ENCODE peak calls at places on chromosomes 2 and 18, in eight cellular contexts. O, Z, I, C, M, Q, E and H are unnamed samples.

GRCh38 chr2:85794491-85795121 is 40.8 kb downstream of the ATOH8 start:
- DNase-seq in Z (no peak), Q (no peak), E (no peak), M (no peak), O (no peak), C (no peak), I (no peak), H (no peak)

GRCh38 chr18:74196220-74197119 is 48.1 kb downstream of the TIMM21 start:
- DNase-seq in Z (peak; percentile 86), E (peak; percentile 76), O (peak; percentile 16), C (peak; percentile 80), M (no peak), I (peak; percentile 52), Q (no peak), H (peak; percentile 79)

GRCh38 chr2:121974919-121975654 is 219.6 kb downstream of the TSN start:
- DNase-seq in M (peak; percentile 65), I (peak; percentile 39), C (peak; percentile 83), E (peak; percentile 84), Q (peak; percentile 53), O (peak; percentile 54), Z (peak; percentile 82), H (peak; percentile 88)

GRCh38 chr2:158011055-158011771 is 90.5 kb upstream of the UPP2 start:
- DNase-seq in E (no peak), O (no peak), Z (no peak), C (no peak), I (no peak), Q (no peak), M (no peak), H (no peak)

GRCh38 chr2:105438104-105438929 is 39.5 kb upstream of the FHL2 start:
- DNase-seq in I (no peak), M (peak; percentile 84), E (no peak), C (no peak), Q (peak; percentile 73), Z (peak; percentile 33), O (peak; percentile 11), H (no peak)

GRCh38 chr2:46183426-46183825 is 113.8 kb upstream of the EPAS1 start:
- DNase-seq in C (no peak), O (no peak), Z (no peak), Q (no peak), M (no peak), E (no peak), I (no peak), H (no peak)

GRCh38 chr2:71892132-71892730 is 255.4 kb downstream of the CYP26B1 start:
- DNase-seq in I (no peak), C (no peak), Z (no peak), Q (no peak), O (no peak), E (no peak), M (no peak), H (no peak)

GRCh38 chr18:59957957-59958356 is 58.2 kb downstream of the PMAIP1 start:
- DNase-seq in C (no peak), I (no peak), M (peak; percentile 69), Z (peak; percentile 55), E (peak; percentile 3), O (peak; percentile 28), Q (peak; percentile 43), H (peak; percentile 15)

GRCh38 chr18:45440246-45440645 is 175.0 kb upstream of the SLC14A2 start:
- DNase-seq in M (no peak), Q (no peak), O (no peak), E (no peak), I (no peak), Z (no peak), C (no peak), H (no peak)

GRCh38 chr2:239779592-239779983 is 245.6 kb downstream of the NDUFA10 start:
- DNase-seq in C (no peak), E (no peak), M (no peak), O (no peak), Z (no peak), I (no peak), Q (no peak), H (no peak)

GRCh38 chr18:13542520-13542847 is 183.9 kb downstream of the FAM210A start:
- DNase-seq in M (no peak), Q (no peak), I (no peak), Z (no peak), E (no peak), O (no peak), C (no peak), H (no peak)

GRCh38 chr2:1781291-1782080 is 37.2 kb upstream of the PXDN start:
- DNase-seq in C (no peak), O (no peak), M (no peak), E (no peak), Q (no peak), Z (no peak), I (no peak), H (no peak)

GRCh38 chr18:59123588-59124369 is 15.9 kb upstream of the SEC11C start:
- DNase-seq in C (no peak), E (no peak), Q (no peak), M (no peak), O (peak; percentile 70), Z (no peak), I (peak; percentile 37), H (peak; percentile 86)

GRCh38 chr2:88452151-88452851 is at the start of gene FOXI3:
- DNase-seq in Q (no peak), Z (no peak), O (no peak), C (no peak), I (no peak), M (no peak), E (no peak), H (no peak)

GRCh38 chr2:31434911-31435310 is 20.4 kb upstream of the XDH start:
- DNase-seq in M (no peak), O (no peak), I (no peak), C (no peak), E (no peak), Z (no peak), Q (no peak), H (peak; percentile 44)

GRCh38 chr2:84676295-84676694 is 160.0 kb downstream of the DNAH6 start:
- DNase-seq in I (no peak), M (no peak), C (no peak), E (no peak), O (peak; percentile 76), Z (no peak), Q (no peak), H (peak; percentile 36)

GRCh38 chr2:236092714-236093113 is 75.5 kb downstream of the GBX2 start:
- DNase-seq in I (no peak), E (no peak), Z (no peak), Q (no peak), C (no peak), O (no peak), M (no peak), H (no peak)

GRCh38 chr2:14565666-14566065 is 66.9 kb upstream of the LRATD1 start:
- DNase-seq in Q (no peak), O (no peak), C (no peak), M (no peak), Z (no peak), I (no peak), E (no peak), H (no peak)

GRCh38 chr2:147846382-147847081 is 1.7 kb downstream of the ACVR2A start:
- DNase-seq in E (peak; percentile 25), M (no peak), O (no peak), Z (peak; percentile 49), I (no peak), C (no peak), Q (no peak), H (peak; percentile 13)

GRCh38 chr2:118750959-118751565 is 96.4 kb downstream of the EN1 start:
- DNase-seq in E (no peak), Q (no peak), M (no peak), I (no peak), O (peak; percentile 47), C (no peak), Z (no peak), H (peak; percentile 46)

GRCh38 chr2:56448403-56448998 is 264.7 kb downstream of the CCDC85A start:
- DNase-seq in Q (no peak), Z (peak; percentile 24), O (peak; percentile 88), I (no peak), E (peak; percentile 3), M (no peak), C (no peak), H (peak; percentile 19)

GRCh38 chr2:20818820-20819219 is 4.1 kb downstream of the LDAH start:
- DNase-seq in M (no peak), I (no peak), Z (no peak), O (no peak), C (no peak), Q (no peak), E (no peak), H (no peak)

GRCh38 chr2:85839461-85839860 is 49.3 kb downstream of the ST3GAL5 start:
- DNase-seq in Q (no peak), I (no peak), Z (no peak), C (no peak), O (no peak), E (no peak), M (no peak), H (no peak)

GRCh38 chr18:57664600-57665165 is 43.0 kb upstream of the NARS1 start:
- DNase-seq in O (no peak), Q (no peak), M (no peak), E (no peak), Z (no peak), I (no peak), C (no peak), H (no peak)

GRCh38 chr2:127086800-127087737 is 19.9 kb downstream of the BIN1 start:
- DNase-seq in I (no peak), C (peak; percentile 85), Q (peak; percentile 88), O (no peak), E (no peak), Z (peak; percentile 65), M (no peak), H (peak; percentile 64)

GRCh38 chr2:238415036-238415764 is 11.5 kb upstream of the ASB1 start:
- DNase-seq in C (no peak), O (no peak), Z (no peak), M (no peak), E (no peak), Q (no peak), I (no peak), H (no peak)